ENCODE peak calls at places on chromosomes 2 and 18, in nine cellular contexts. H is ovary; J is foreskin fibroblast; R is posterior cingulate gyrus; S is tibial artery; G is RWPE1; O is activated T-cell treated with anti-CD3 and anti-CD28 coated beads, Interleukin-2, amount 50 U/mL, for 72 hours; X is germinal center; Y is lower lobe of right lung. K is an unnamed sample.

GRCh38 chr2:102237176-102237575 is 50.4 kb downstream of the IL1RL2 start:
- DNase-seq in H (no peak), J (no peak), R (no peak), S (no peak), G (no peak), O (no peak), X (no peak), Y (no peak), K (no peak)

GRCh38 chr2:17149945-17150344 is 368.3 kb downstream of the RAD51AP2 start:
- DNase-seq in H (no peak), J (no peak), R (no peak), S (no peak), G (no peak), O (no peak), X (no peak), Y (no peak), K (no peak)

GRCh38 chr2:64562148-64562784 is 38.1 kb downstream of the AFTPH start:
- DNase-seq in H (no peak), J (no peak), R (no peak), S (no peak), G (no peak), O (no peak), X (peak), Y (no peak), K (no peak)

GRCh38 chr18:475202-475624 is 25.3 kb downstream of the COLEC12 start:
- DNase-seq in H (no peak), J (peak), R (no peak), S (no peak), G (peak), O (no peak), X (no peak), Y (no peak), K (no peak)

GRCh38 chr2:183740241-183740640 is 616.0 kb downstream of the NUP35 start:
- DNase-seq in H (no peak), J (no peak), R (no peak), S (no peak), G (no peak), O (no peak), X (no peak), Y (no peak), K (no peak)

GRCh38 chr2:85758361-85759256 is 4.8 kb downstream of the ATOH8 start:
- DNase-seq in H (no peak), J (no peak), R (no peak), S (no peak), G (no peak), O (no peak), X (no peak), Y (no peak), K (no peak)

GRCh38 chr2:9675369-9676351 is 44.9 kb upstream of the YWHAQ start:
- DNase-seq in H (no peak), J (peak), R (no peak), S (no peak), G (peak), O (no peak), X (no peak), Y (no peak), K (no peak)

GRCh38 chr2:225398372-225398771 is 1.1 kb upstream of the NYAP2 start:
- DNase-seq in H (no peak), J (no peak), R (no peak), S (no peak), G (no peak), O (no peak), X (no peak), Y (no peak), K (no peak)

GRCh38 chr18:63648241-63648640 is 4.2 kb upstream of the SERPINB4 start:
- DNase-seq in H (no peak), J (no peak), R (no peak), S (no peak), G (no peak), O (no peak), X (no peak), Y (no peak), K (no peak)

GRCh38 chr2:129884221-129884786 is 95.2 kb upstream of the RAB6C start:
- DNase-seq in H (no peak), J (no peak), R (no peak), S (no peak), G (no peak), O (no peak), X (no peak), Y (no peak), K (peak)

K was measured in progenitor cell of endocrine pancreas.